ENCODE peak calls at places on chromosomes 12 and 14, in five cellular contexts. Z is endothelial cell; Q is activated CD4-positive, alpha-beta T cell treated with anti-CD3 and anti-CD28 coated beads, Interleukin-2, amount 50 U/mL, for 4 hours; X is fibroblast of the conjunctiva; D is AG09309. C is an unnamed sample.

GRCh38 chr12:56866493-56866892 is 67.7 kb downstream of the SDR9C7 start:
- DNase-seq in Z (no peak), Q (no peak), X (no peak), D (no peak), C (no peak)

GRCh38 chr12:85057370-85057963 is 21.3 kb downstream of the LRRIQ1 start:
- DNase-seq in Z (peak; percentile 62), Q (no peak), X (peak; percentile 21), D (no peak), C (peak; percentile 23)

GRCh38 chr14:53516261-53516774 is 363.2 kb upstream of the DDHD1 start:
- DNase-seq in Z (no peak), Q (no peak), X (peak; percentile 78), D (peak; percentile 80), C (no peak)

GRCh38 chr14:105765893-105766614 is 239.7 kb downstream of the TMEM121 start:
- DNase-seq in Z (no peak), Q (no peak), X (no peak), D (no peak), C (no peak)

GRCh38 chr14:50798048-50798421 is 32.9 kb downstream of the NIN start:
- DNase-seq in Z (no peak), Q (no peak), X (no peak), D (no peak), C (no peak)

GRCh38 chr12:132710422-132711168 is at the start of gene PGAM5:
- DNase-seq in Z (peak; percentile 81), Q (peak; percentile 87), X (peak; percentile 37), D (peak; percentile 11), C (peak; percentile 93)

GRCh38 chr14:67943947-67944346 is 124.4 kb downstream of the RAD51B start:
- DNase-seq in Z (peak; percentile 70), Q (peak; percentile 19), X (peak; percentile 91), D (peak; percentile 61), C (peak; percentile 79)

GRCh38 chr12:92155733-92156132 is 10.1 kb upstream of the BTG1 start:
- DNase-seq in Z (no peak), Q (no peak), X (no peak), D (no peak), C (no peak)